ENCODE peak calls at places on chromosomes 4 and X, in five cellular contexts. J is IMR-90, B is uterus, W is pancreas, I is hepatocyte. Q is an unnamed sample.

GRCh38 chr4:166602068-166602467 is 632.2 kb downstream of the SPOCK3 start:
- DNase-seq in J (no peak), B (no peak), W (peak; percentile 49), I (no peak), Q (no peak)

GRCh38 chr4:2416564-2417195 is 1.8 kb downstream of the ZFYVE28 start:
- DNase-seq in J (no peak), B (no peak), W (peak; percentile 79), I (no peak), Q (peak; percentile 65)

GRCh38 chrX:136220535-136220934 is 30.7 kb downstream of the MAP7D3 start:
- DNase-seq in J (no peak), B (no peak), W (no peak), I (no peak), Q (peak; percentile 13)

GRCh38 chr4:117324851-117325491 is 239.6 kb upstream of the TRAM1L1 start:
- DNase-seq in J (peak; percentile 96), B (no peak), W (no peak), I (peak; percentile 9), Q (no peak)

GRCh38 chrX:108221481-108221880 is 129.9 kb downstream of the ATG4A start:
- DNase-seq in J (no peak), B (peak; percentile 43), W (no peak), I (no peak), Q (no peak)

GRCh38 chr4:54940996-54941395 is 184.4 kb downstream of the KDR start:
- DNase-seq in J (no peak), B (no peak), W (no peak), I (no peak), Q (no peak)

GRCh38 chrX:29431895-29432294 is 783.5 kb upstream of the MAGEB2 start:
- DNase-seq in J (no peak), B (no peak), W (no peak), I (no peak), Q (no peak)

GRCh38 chr4:6524436-6524835 is 50.6 kb upstream of the MAN2B2 start:
- DNase-seq in J (no peak), B (no peak), W (no peak), I (no peak), Q (no peak)

GRCh38 chrX:119721926-119722325 is 29.0 kb upstream of the SEPTIN6 start:
- DNase-seq in J (no peak), B (no peak), W (no peak), I (no peak), Q (no peak)

GRCh38 chrX:79466636-79467035 is 99.5 kb upstream of the ITM2A start:
- DNase-seq in J (no peak), B (no peak), W (no peak), I (no peak), Q (no peak)

GRCh38 chrX:79462458-79462857 is 95.3 kb upstream of the ITM2A start:
- DNase-seq in J (no peak), B (no peak), W (no peak), I (no peak), Q (no peak)
- H3K27ac ChIP-seq in J (no peak overlapping the region), B (no peak overlapping the region), W (no peak overlapping the region), I (no peak overlapping the region), Q (no peak overlapping the region)

GRCh38 chr4:139734875-139735380 is 69.3 kb downstream of the MGST2 start:
- DNase-seq in J (peak; percentile 75), B (peak; percentile 91), W (peak; percentile 95), I (peak; percentile 93), Q (peak; percentile 50)

GRCh38 chr4:139736257-139736626 is 70.6 kb downstream of the MGST2 start:
- DNase-seq in J (no peak), B (no peak), W (no peak), I (no peak), Q (no peak)

GRCh38 chr4:139732991-139733555 is 67.5 kb downstream of the MGST2 start:
- DNase-seq in J (no peak), B (no peak), W (no peak), I (no peak), Q (no peak)

GRCh38 chr4:139735381-139736256 is 70.0 kb downstream of the MGST2 start:
- DNase-seq in J (no peak), B (peak; percentile 44), W (peak; percentile 75), I (peak; percentile 58), Q (no peak)

GRCh38 chr4:139734201-139734874 is 68.7 kb downstream of the MGST2 start:
- DNase-seq in J (peak; percentile 65), B (peak; percentile 74), W (no peak), I (peak; percentile 55), Q (no peak)
- H3K4me3 ChIP-seq in J (peak overlapping the region; percentile 52), B (peak overlapping the region; percentile 51), W (peak overlapping the region; percentile 25), I (peak overlapping the region; percentile 0), Q (peak overlapping the region; percentile 6)

DNA sequence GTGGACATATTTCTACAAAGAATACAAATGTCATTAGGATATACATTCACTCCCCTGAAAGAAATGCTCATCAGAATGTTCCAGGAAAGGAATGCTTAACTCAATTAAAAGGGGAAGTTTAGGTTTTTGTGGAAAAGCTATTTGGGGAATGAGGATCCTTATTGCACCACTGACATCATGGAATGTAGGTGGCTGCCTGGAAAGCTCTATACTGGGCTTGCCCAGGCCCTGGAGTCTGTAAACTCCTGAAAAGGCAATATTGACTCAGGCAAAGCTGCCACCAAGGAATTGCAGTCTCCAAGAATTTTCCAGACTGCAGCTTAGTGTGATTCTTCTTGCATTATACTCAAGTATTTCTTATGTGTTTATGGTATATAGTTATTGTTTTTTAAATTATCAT is 15.7 kb downstream of the DAPP1 start:
- DNase-seq in J (no peak), B (no peak), W (no peak), I (peak; percentile 33), Q (no peak)
- H3K27me3 ChIP-seq in J (peaks cover 2% of the 10 kb centered on the region), B (no peaks in the 10 kb centered on the region), W (no peaks in the 10 kb centered on the region), I (no peaks in the 10 kb centered on the region), Q (no peaks in the 10 kb centered on the region)

DNA sequence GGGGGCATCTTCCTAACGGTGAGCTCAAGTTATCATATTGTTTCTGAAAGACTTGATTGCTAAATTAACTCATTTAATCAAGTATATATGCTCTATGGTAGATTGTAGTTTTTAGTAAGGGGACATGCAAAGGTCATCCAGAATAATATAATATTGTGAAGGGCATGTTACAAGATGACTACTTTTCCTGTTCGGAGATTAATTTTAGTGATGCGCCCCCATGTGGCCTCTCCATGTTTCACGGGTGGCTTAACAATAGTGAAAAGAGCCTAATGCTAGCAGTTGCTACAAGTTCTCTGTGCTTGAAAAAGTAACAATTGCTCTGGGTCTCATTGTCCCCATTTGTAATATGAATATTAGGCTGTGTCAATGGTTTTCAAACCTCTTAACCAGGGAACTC is 12.2 kb downstream of the SMPX start:
- DNase-seq in J (peak; percentile 25), B (no peak), W (no peak), I (peak; percentile 24), Q (peak; percentile 25)
- H3K27ac ChIP-seq in J (no peak overlapping the region), B (no peak overlapping the region), W (no peak overlapping the region), I (no peak overlapping the region), Q (no peak overlapping the region)

Q was measured in small intestine.